ENCODE peak calls at places on chromosomes 12 and 14, in six cellular contexts. N is body of pancreas, K is IMR-90, Z is A549, O is GM12878, Q is HepG2. I is an unnamed sample.

GRCh38 chr12:65689508-65689907 is 134.8 kb upstream of the HMGA2 start:
- DNase-seq in Z (no peak), Q (no peak), O (no peak), N (no peak), K (no peak), I (no peak)

GRCh38 chr12:55072093-55072492 is 52.3 kb downstream of the NEUROD4 start:
- DNase-seq in K (no peak), N (peak; percentile 74), Q (peak; percentile 23), O (no peak), Z (peak; percentile 7), I (peak; percentile 60)

GRCh38 chr14:58626441-58626840 is 11.3 kb upstream of the DACT1 start:
- DNase-seq in Z (no peak), N (no peak), Q (no peak), O (no peak), K (peak; percentile 69), I (no peak)

GRCh38 chr14:72512925-72513324 is 381.0 kb downstream of the DPF3 start:
- DNase-seq in Z (no peak), K (no peak), N (no peak), O (no peak), Q (no peak), I (no peak)

GRCh38 chr14:28785096-28785952 is 18.7 kb downstream of the FOXG1 start:
- DNase-seq in O (no peak), Q (no peak), Z (no peak), N (no peak), K (peak; percentile 0), I (peak; percentile 78)

GRCh38 chr14:69839661-69840060 is 39.6 kb upstream of the SMOC1 start:
- DNase-seq in O (no peak), N (no peak), Q (no peak), Z (no peak), K (no peak), I (no peak)

GRCh38 chr12:57229634-57230380 is at the start of gene SHMT2:
- DNase-seq in Z (peak; percentile 99), O (peak; percentile 93), K (peak; percentile 95), N (peak; percentile 97), Q (peak; percentile 95), I (peak; percentile 96)

GRCh38 chr12:6090786-6091185 is 33.7 kb downstream of the VWF start:
- DNase-seq in Z (no peak), K (peak; percentile 90), Q (peak; percentile 26), N (no peak), O (no peak), I (no peak)

GRCh38 chr12:57898308-57898970 is 42.9 kb upstream of the ATP23 start:
- DNase-seq in O (peak; percentile 24), Q (no peak), K (peak; percentile 5), N (no peak), Z (no peak), I (no peak)

GRCh38 chr14:98946995-98947394 is 325.0 kb downstream of the BCL11B start:
- DNase-seq in Z (no peak), Q (no peak), O (no peak), N (no peak), K (no peak), I (peak; percentile 49)

GRCh38 chr12:2259368-2259767 is 206.6 kb downstream of the CACNA1C start:
- DNase-seq in Z (no peak), N (no peak), O (no peak), K (no peak), Q (no peak), I (no peak)

GRCh38 chr12:21169878-21170472 is 39.0 kb downstream of the SLCO1B1 start:
- DNase-seq in K (peak; percentile 25), N (peak; percentile 65), Q (peak; percentile 37), O (no peak), Z (peak; percentile 5), I (peak; percentile 71)

GRCh38 chr12:14284189-14284722 is 81.2 kb upstream of the ATF7IP start:
- DNase-seq in N (no peak), K (peak; percentile 10), O (peak; percentile 40), Q (no peak), Z (no peak), I (peak; percentile 78)

GRCh38 chr12:3315201-3315661 is 175.8 kb upstream of the PRMT8 start:
- DNase-seq in O (no peak), K (peak; percentile 81), N (peak; percentile 91), Z (no peak), Q (no peak), I (peak; percentile 73)

GRCh38 chr12:101671839-101672238 is 25.6 kb upstream of the CHPT1 start:
- DNase-seq in N (no peak), O (no peak), Z (no peak), Q (no peak), K (no peak), I (no peak)

GRCh38 chr12:21155517-21156351 is 24.7 kb downstream of the SLCO1B1 start:
- DNase-seq in Z (no peak), Q (no peak), O (no peak), K (no peak), N (no peak), I (no peak)

GRCh38 chr14:75259510-75259855 is 19.1 kb upstream of the FOS start:
- DNase-seq in O (no peak), N (no peak), K (peak; percentile 77), Z (peak; percentile 42), Q (no peak), I (peak; percentile 51)

GRCh38 chr12:24661657-24662096 is 287.2 kb downstream of the BCAT1 start:
- DNase-seq in Z (no peak), Q (peak; percentile 70), K (peak; percentile 80), N (peak; percentile 11), O (no peak), I (peak; percentile 16)

GRCh38 chr14:58078471-58078870 is 73.5 kb downstream of the ARMH4 start:
- DNase-seq in O (no peak), N (no peak), K (peak; percentile 40), Z (no peak), Q (no peak), I (no peak)

GRCh38 chr12:58564721-58565120 is 355.6 kb downstream of the LRIG3 start:
- DNase-seq in Z (no peak), K (peak; percentile 74), N (no peak), Q (no peak), O (no peak), I (peak; percentile 30)

GRCh38 chr14:37889087-37889486 is 293.7 kb downstream of the TTC6 start:
- DNase-seq in K (no peak), Z (no peak), N (peak; percentile 9), Q (peak; percentile 56), O (no peak), I (peak; percentile 77)

GRCh38 chr12:95802482-95803264 is 12.1 kb upstream of the NTN4 start:
- DNase-seq in Q (peak; percentile 85), O (no peak), K (peak; percentile 93), N (peak; percentile 51), Z (peak; percentile 67), I (no peak)

GRCh38 chr14:35404246-35404495 is 378 bp downstream of the NFKBIA start:
- DNase-seq in Z (no peak), K (no peak), O (no peak), N (no peak), Q (no peak), I (no peak)

GRCh38 chr14:80570930-80571298 is 359.6 kb upstream of the DIO2 start:
- DNase-seq in Z (no peak), K (no peak), N (no peak), Q (no peak), O (no peak), I (no peak)

GRCh38 chr14:80567905-80568512 is 356.7 kb upstream of the DIO2 start:
- DNase-seq in Z (no peak), N (no peak), Q (no peak), O (no peak), K (peak; percentile 68), I (no peak)

GRCh38 chr14:80575763-80576162 is 364.5 kb upstream of the DIO2 start:
- DNase-seq in K (no peak), O (no peak), N (no peak), Z (no peak), Q (no peak), I (no peak)

GRCh38 chr14:80576401-80576800 is 365.1 kb upstream of the DIO2 start:
- DNase-seq in Q (no peak), O (no peak), N (no peak), K (no peak), Z (no peak), I (no peak)

GRCh38 chr14:80572666-80573065 is 361.4 kb upstream of the DIO2 start:
- DNase-seq in N (no peak), Z (no peak), O (no peak), Q (no peak), K (no peak), I (no peak)
- TF ChIP-seq CTCF in N (no peak), Z (no peak), O (no peak), Q (no peak), K (no peak), I (no peak)

GRCh38 chr14:93962701-93963601 is 13.4 kb downstream of the ASB2 start:
- DNase-seq in N (no peak), Z (no peak), Q (no peak), O (peak; percentile 72), K (peak; percentile 74), I (no peak)
- TF ChIP-seq POLR2A in N (no peak), Z (no peak), Q (no peak), O (peak; percentile 79), K (no peak), I (no peak)

DNA sequence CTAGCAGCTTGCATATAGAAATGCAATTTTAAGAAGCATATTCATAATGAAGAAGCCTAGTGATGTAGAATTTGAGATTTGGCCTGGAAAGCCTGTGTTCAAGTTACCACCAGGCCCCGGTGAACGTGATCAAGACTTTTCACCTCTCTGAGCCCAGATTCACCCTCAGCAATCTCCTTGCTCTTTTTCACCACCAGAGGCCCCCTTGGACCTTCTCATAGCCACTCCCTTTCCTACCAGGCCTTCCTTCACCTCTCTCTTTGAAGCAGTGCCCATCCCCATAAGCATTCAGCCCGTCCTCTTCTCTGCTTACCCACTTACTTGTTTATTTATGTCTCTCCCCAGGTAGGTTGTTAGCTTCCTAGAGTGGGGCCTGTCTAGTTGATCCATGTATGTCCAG is 1280.9 kb downstream of the AACS start:
- DNase-seq in N (no peak), O (no peak), K (no peak), Z (no peak), Q (no peak), I (no peak)
- TF ChIP-seq CTCF in N (no peak), O (no peak), K (no peak), Z (no peak), Q (no peak), I (no peak)

GRCh38 chr12:32110417-32110816 is 3.8 kb downstream of the BICD1 start:
- DNase-seq in Q (no peak), K (no peak), O (no peak), N (no peak), Z (no peak), I (no peak)

GRCh38 chr12:32106517-32107366 is at the start of gene BICD1:
- DNase-seq in Q (peak; percentile 68), N (peak; percentile 85), Z (peak; percentile 75), K (peak; percentile 87), O (peak; percentile 32), I (peak; percentile 89)

GRCh38 chr12:32110942-32111341 is 4.3 kb downstream of the BICD1 start:
- DNase-seq in N (no peak), O (no peak), Q (no peak), K (no peak), Z (no peak), I (no peak)

GRCh38 chr12:32107376-32108267 is 975 bp downstream of the BICD1 start:
- DNase-seq in Q (peak; percentile 11), O (no peak), N (peak; percentile 16), K (peak; percentile 80), Z (peak; percentile 31), I (peak; percentile 25)

DNA sequence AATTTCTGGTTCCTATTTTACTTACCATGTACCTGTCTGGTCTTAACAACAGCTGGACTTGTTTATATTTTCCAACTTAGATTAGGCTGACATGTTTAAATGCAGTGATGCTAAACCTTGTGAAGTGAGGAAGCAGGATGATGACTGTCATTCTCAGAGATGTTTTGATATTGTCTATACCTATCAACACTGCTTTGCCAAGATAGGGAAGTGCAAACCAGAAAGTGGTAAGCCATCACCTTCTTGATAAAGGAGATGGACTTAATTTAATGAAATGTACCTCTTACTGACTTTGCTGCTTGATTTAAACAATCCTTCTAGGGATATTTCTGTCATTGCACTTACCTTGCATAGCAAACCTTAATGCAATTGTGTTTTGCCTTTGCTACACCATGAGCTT is 2.2 kb downstream of the BICD1 start:
- DNase-seq in K (no peak), Z (no peak), O (no peak), N (no peak), Q (no peak), I (no peak)
- TF ChIP-seq POLR2A in K (no peak), Z (no peak), O (no peak), N (no peak), Q (no peak), I (no peak)